ENCODE peak calls at places on chromosome 6, in seven cellular contexts. One of them, this sample, is unnamed.

GRCh38 chr6:5490495-5491069 is 229.3 kb downstream of the FARS2 start:
- DNase-seq in HT-29: no peak
- DNase-seq in WERI-Rb-1: no peak
- DNase-seq in HT1080: no peak
- DNase-seq in heart left ventricle: no peak
- DNase-seq in NCI-H1092 treated with DMSO at 0.1 percent for 48 hours: peak
- DNase-seq in lung microvascular endothelial cell: no peak
- DNase-seq in this sample: peak

GRCh38 chr6:81373414-81373813 is 379.1 kb downstream of the TENT5A start:
- DNase-seq in HT-29: no peak
- DNase-seq in WERI-Rb-1: no peak
- DNase-seq in NCI-H1092 treated with DMSO at 0.1 percent for 48 hours: no peak
- DNase-seq in HT1080: no peak
- DNase-seq in heart left ventricle: no peak
- DNase-seq in lung microvascular endothelial cell: no peak
- DNase-seq in this sample: no peak

GRCh38 chr6:136710877-136711552 is 81.3 kb downstream of the MAP3K5 start:
- DNase-seq in HT1080: no peak
- DNase-seq in heart left ventricle: no peak
- DNase-seq in WERI-Rb-1: no peak
- DNase-seq in NCI-H1092 treated with DMSO at 0.1 percent for 48 hours: no peak
- DNase-seq in lung microvascular endothelial cell: no peak
- DNase-seq in HT-29: no peak
- DNase-seq in this sample: no peak

GRCh38 chr6:47715782-47716181 is 17.4 kb downstream of the ADGRF4 start:
- DNase-seq in lung microvascular endothelial cell: no peak
- DNase-seq in WERI-Rb-1: no peak
- DNase-seq in HT-29: no peak
- DNase-seq in NCI-H1092 treated with DMSO at 0.1 percent for 48 hours: no peak
- DNase-seq in HT1080: no peak
- DNase-seq in heart left ventricle: no peak
- DNase-seq in this sample: no peak

GRCh38 chr6:44086931-44087574 is 40.2 kb downstream of the MRPL14 start:
- DNase-seq in HT1080: no peak
- DNase-seq in heart left ventricle: no peak
- DNase-seq in NCI-H1092 treated with DMSO at 0.1 percent for 48 hours: no peak
- DNase-seq in WERI-Rb-1: no peak
- DNase-seq in HT-29: peak
- DNase-seq in lung microvascular endothelial cell: peak
- DNase-seq in this sample: no peak

GRCh38 chr6:107488875-107489635 is 862 bp upstream of the SOBP start:
- DNase-seq in heart left ventricle: peak
- DNase-seq in lung microvascular endothelial cell: no peak
- DNase-seq in HT1080: no peak
- DNase-seq in WERI-Rb-1: peak
- DNase-seq in HT-29: peak
- DNase-seq in NCI-H1092 treated with DMSO at 0.1 percent for 48 hours: peak
- DNase-seq in this sample: peak

GRCh38 chr6:107740496-107741190 is 83.5 kb downstream of the SCML4 start:
- DNase-seq in WERI-Rb-1: no peak
- DNase-seq in lung microvascular endothelial cell: no peak
- DNase-seq in HT-29: no peak
- DNase-seq in NCI-H1092 treated with DMSO at 0.1 percent for 48 hours: no peak
- DNase-seq in heart left ventricle: no peak
- DNase-seq in HT1080: no peak
- DNase-seq in this sample: no peak

GRCh38 chr6:111761783-111762312 is 111.4 kb downstream of the FYN start:
- DNase-seq in HT1080: no peak
- DNase-seq in lung microvascular endothelial cell: no peak
- DNase-seq in HT-29: no peak
- DNase-seq in NCI-H1092 treated with DMSO at 0.1 percent for 48 hours: no peak
- DNase-seq in heart left ventricle: no peak
- DNase-seq in WERI-Rb-1: no peak
- DNase-seq in this sample: no peak

GRCh38 chr6:55866110-55866509 is 9.3 kb downstream of the BMP5 start:
- DNase-seq in HT-29: peak
- DNase-seq in lung microvascular endothelial cell: no peak
- DNase-seq in HT1080: no peak
- DNase-seq in heart left ventricle: no peak
- DNase-seq in WERI-Rb-1: no peak
- DNase-seq in NCI-H1092 treated with DMSO at 0.1 percent for 48 hours: no peak
- DNase-seq in this sample: no peak

GRCh38 chr6:25769983-25770382 is 15.4 kb downstream of the SLC17A4 start:
- DNase-seq in heart left ventricle: no peak
- DNase-seq in WERI-Rb-1: no peak
- DNase-seq in NCI-H1092 treated with DMSO at 0.1 percent for 48 hours: no peak
- DNase-seq in lung microvascular endothelial cell: no peak
- DNase-seq in HT1080: no peak
- DNase-seq in HT-29: peak
- DNase-seq in this sample: no peak

GRCh38 chr6:2503816-2504494 is 246.8 kb downstream of the MYLK4 start:
- DNase-seq in WERI-Rb-1: no peak
- DNase-seq in NCI-H1092 treated with DMSO at 0.1 percent for 48 hours: no peak
- DNase-seq in HT-29: no peak
- DNase-seq in heart left ventricle: no peak
- DNase-seq in lung microvascular endothelial cell: no peak
- DNase-seq in HT1080: peak
- DNase-seq in this sample: no peak

GRCh38 chr6:160950507-160950906 is 41.1 kb upstream of the MAP3K4 start:
- DNase-seq in WERI-Rb-1: no peak
- DNase-seq in HT-29: peak
- DNase-seq in HT1080: peak
- DNase-seq in heart left ventricle: no peak
- DNase-seq in lung microvascular endothelial cell: peak
- DNase-seq in NCI-H1092 treated with DMSO at 0.1 percent for 48 hours: no peak
- DNase-seq in this sample: peak

GRCh38 chr6:167093922-167094432 is 28.9 kb upstream of the CCR6 start:
- DNase-seq in WERI-Rb-1: no peak
- DNase-seq in lung microvascular endothelial cell: peak
- DNase-seq in HT-29: no peak
- DNase-seq in NCI-H1092 treated with DMSO at 0.1 percent for 48 hours: no peak
- DNase-seq in HT1080: no peak
- DNase-seq in heart left ventricle: no peak
- DNase-seq in this sample: no peak

GRCh38 chr6:85756982-85757381 is 114.3 kb upstream of the SYNCRIP start:
- DNase-seq in heart left ventricle: no peak
- DNase-seq in NCI-H1092 treated with DMSO at 0.1 percent for 48 hours: peak
- DNase-seq in HT1080: no peak
- DNase-seq in WERI-Rb-1: no peak
- DNase-seq in HT-29: peak
- DNase-seq in lung microvascular endothelial cell: peak
- DNase-seq in this sample: no peak

GRCh38 chr6:42225419-42225818 is 7.8 kb upstream of the MRPS10 start:
- DNase-seq in WERI-Rb-1: no peak
- DNase-seq in HT1080: no peak
- DNase-seq in lung microvascular endothelial cell: no peak
- DNase-seq in HT-29: no peak
- DNase-seq in heart left ventricle: no peak
- DNase-seq in NCI-H1092 treated with DMSO at 0.1 percent for 48 hours: no peak
- DNase-seq in this sample: no peak

GRCh38 chr6:145491126-145491525 is 244.2 kb downstream of the EPM2A start:
- DNase-seq in HT-29: no peak
- DNase-seq in lung microvascular endothelial cell: no peak
- DNase-seq in HT1080: no peak
- DNase-seq in NCI-H1092 treated with DMSO at 0.1 percent for 48 hours: no peak
- DNase-seq in heart left ventricle: no peak
- DNase-seq in WERI-Rb-1: no peak
- DNase-seq in this sample: no peak

GRCh38 chr6:169395080-169395805 is 141.6 kb upstream of the THBS2 start:
- DNase-seq in heart left ventricle: no peak
- DNase-seq in WERI-Rb-1: no peak
- DNase-seq in HT-29: no peak
- DNase-seq in lung microvascular endothelial cell: no peak
- DNase-seq in NCI-H1092 treated with DMSO at 0.1 percent for 48 hours: no peak
- DNase-seq in HT1080: no peak
- DNase-seq in this sample: no peak

GRCh38 chr6:170374571-170375444 is 68.2 kb downstream of the FAM120B start:
- DNase-seq in HT1080: no peak
- DNase-seq in WERI-Rb-1: no peak
- DNase-seq in NCI-H1092 treated with DMSO at 0.1 percent for 48 hours: no peak
- DNase-seq in heart left ventricle: no peak
- DNase-seq in HT-29: peak
- DNase-seq in lung microvascular endothelial cell: no peak
- DNase-seq in this sample: no peak

GRCh38 chr6:149842331-149842730 is 21.8 kb downstream of the LRP11 start:
- DNase-seq in lung microvascular endothelial cell: no peak
- DNase-seq in NCI-H1092 treated with DMSO at 0.1 percent for 48 hours: no peak
- DNase-seq in HT-29: peak
- DNase-seq in heart left ventricle: no peak
- DNase-seq in WERI-Rb-1: no peak
- DNase-seq in HT1080: no peak
- DNase-seq in this sample: peak

GRCh38 chr6:43076093-43076927 is at the start of gene PTK7:
- DNase-seq in HT1080: peak
- DNase-seq in WERI-Rb-1: peak
- DNase-seq in heart left ventricle: peak
- DNase-seq in HT-29: peak
- DNase-seq in lung microvascular endothelial cell: peak
- DNase-seq in NCI-H1092 treated with DMSO at 0.1 percent for 48 hours: peak
- DNase-seq in this sample: peak

GRCh38 chr6:63634630-63635029 is 972 bp upstream of the PHF3 start:
- DNase-seq in heart left ventricle: no peak
- DNase-seq in HT1080: no peak
- DNase-seq in HT-29: no peak
- DNase-seq in WERI-Rb-1: peak
- DNase-seq in NCI-H1092 treated with DMSO at 0.1 percent for 48 hours: no peak
- DNase-seq in lung microvascular endothelial cell: no peak
- DNase-seq in this sample: peak

GRCh38 chr6:145673504-145673903 is 61.8 kb downstream of the EPM2A start:
- DNase-seq in lung microvascular endothelial cell: peak
- DNase-seq in NCI-H1092 treated with DMSO at 0.1 percent for 48 hours: no peak
- DNase-seq in WERI-Rb-1: no peak
- DNase-seq in heart left ventricle: no peak
- DNase-seq in HT1080: no peak
- DNase-seq in HT-29: no peak
- DNase-seq in this sample: no peak

GRCh38 chr6:52610745-52611355 is 34.0 kb upstream of the TRAM2 start:
- DNase-seq in HT1080: peak
- DNase-seq in HT-29: peak
- DNase-seq in heart left ventricle: no peak
- DNase-seq in WERI-Rb-1: no peak
- DNase-seq in lung microvascular endothelial cell: no peak
- DNase-seq in NCI-H1092 treated with DMSO at 0.1 percent for 48 hours: no peak
- DNase-seq in this sample: no peak

GRCh38 chr6:101202975-101203374 is 190.5 kb upstream of the GRIK2 start:
- DNase-seq in HT-29: no peak
- DNase-seq in heart left ventricle: no peak
- DNase-seq in WERI-Rb-1: no peak
- DNase-seq in lung microvascular endothelial cell: no peak
- DNase-seq in HT1080: no peak
- DNase-seq in NCI-H1092 treated with DMSO at 0.1 percent for 48 hours: no peak
- DNase-seq in this sample: no peak

GRCh38 chr6:83958250-83958685 is 75.3 kb upstream of the MRAP2 start:
- DNase-seq in lung microvascular endothelial cell: no peak
- DNase-seq in NCI-H1092 treated with DMSO at 0.1 percent for 48 hours: no peak
- DNase-seq in HT1080: peak
- DNase-seq in heart left ventricle: no peak
- DNase-seq in HT-29: no peak
- DNase-seq in WERI-Rb-1: no peak
- DNase-seq in this sample: no peak

GRCh38 chr6:107539409-107539808 is 49.5 kb downstream of the SOBP start:
- DNase-seq in heart left ventricle: no peak
- DNase-seq in lung microvascular endothelial cell: no peak
- DNase-seq in HT-29: peak
- DNase-seq in HT1080: no peak
- DNase-seq in NCI-H1092 treated with DMSO at 0.1 percent for 48 hours: no peak
- DNase-seq in WERI-Rb-1: no peak
- DNase-seq in this sample: peak

GRCh38 chr6:36642913-36643817 is 35.3 kb upstream of the CDKN1A start:
- DNase-seq in NCI-H1092 treated with DMSO at 0.1 percent for 48 hours: no peak
- DNase-seq in HT1080: peak
- DNase-seq in lung microvascular endothelial cell: peak
- DNase-seq in heart left ventricle: peak
- DNase-seq in WERI-Rb-1: no peak
- DNase-seq in HT-29: peak
- DNase-seq in this sample: no peak

This sample was measured in NCI-H748 treated with DMSO at 0.1 percent for 48 hours.